ENCODE peak calls at places on chromosome 22, in nine cellular contexts. E is ovary, A is tibial nerve, V is A549, Q is upper lobe of left lung, L is IMR-90, H is body of pancreas, R is Peyer's patch, P is transverse colon. X is an unnamed sample.

GRCh38 chr22:28021998-28022660 is 103.1 kb upstream of the PITPNB start:
- DNase-seq in Q (no peak), V (no peak), R (no peak), A (no peak), E (no peak), H (no peak), L (no peak), P (no peak), X (no peak)

GRCh38 chr22:17891427-17892167 is 117.3 kb upstream of the BID start:
- DNase-seq in Q (no peak), R (no peak), H (peak; percentile 44), A (no peak), L (no peak), P (peak; percentile 83), V (peak; percentile 7), E (no peak), X (peak; percentile 73)

GRCh38 chr22:38026130-38027111 is 30.8 kb upstream of the PICK1 start:
- DNase-seq in H (no peak), A (no peak), R (no peak), V (no peak), L (no peak), P (no peak), E (no peak), Q (no peak), X (no peak)

GRCh38 chr22:21687685-21688259 is 22.0 kb downstream of the PPIL2 start:
- DNase-seq in Q (no peak), L (no peak), R (no peak), H (no peak), P (no peak), E (no peak), V (no peak), A (no peak), X (no peak)

GRCh38 chr22:21865041-21865440 is 2.4 kb downstream of the MAPK1 start:
- DNase-seq in R (no peak), P (no peak), V (no peak), H (peak; percentile 42), L (peak; percentile 91), Q (peak; percentile 54), E (peak; percentile 57), A (no peak), X (no peak)

GRCh38 chr22:35064664-35065063 is 1.3 kb upstream of the ISX start:
- DNase-seq in V (no peak), Q (no peak), P (peak; percentile 22), L (no peak), H (no peak), E (no peak), R (no peak), A (no peak), X (no peak)

GRCh38 chr22:37525073-37525745 is 6.0 kb upstream of the CARD10 start:
- DNase-seq in E (no peak), L (peak; percentile 84), A (no peak), P (no peak), Q (no peak), H (no peak), R (no peak), V (peak; percentile 53), X (no peak)

GRCh38 chr22:20664594-20664959 is 109.3 kb upstream of the SERPIND1 start:
- DNase-seq in V (no peak), L (no peak), A (no peak), H (no peak), E (no peak), P (no peak), R (no peak), Q (no peak), X (no peak)

GRCh38 chr22:22721681-22722309 is 77.4 kb downstream of the GGTLC2 start:
- DNase-seq in H (no peak), E (peak; percentile 48), V (no peak), Q (peak; percentile 52), R (peak; percentile 41), L (peak; percentile 83), P (no peak), A (no peak), X (no peak)

GRCh38 chr22:35313311-35314121 is 13.8 kb downstream of the TOM1 start:
- DNase-seq in E (no peak), Q (no peak), L (peak; percentile 96), V (peak; percentile 21), P (no peak), R (no peak), A (peak; percentile 9), H (peak; percentile 49), X (peak; percentile 95)

GRCh38 chr22:36738416-36739020 is 35.0 kb upstream of the CACNG2 start:
- DNase-seq in L (no peak), R (no peak), A (no peak), H (no peak), V (no peak), Q (no peak), P (no peak), E (no peak), X (no peak)

GRCh38 chr22:19789406-19789805 is 28.8 kb downstream of the TBX1 start:
- DNase-seq in V (no peak), E (no peak), A (no peak), P (no peak), Q (no peak), H (no peak), L (no peak), R (no peak), X (no peak)

GRCh38 chr22:49326558-49326957 is 501.1 kb downstream of the BRD1 start:
- DNase-seq in P (no peak), A (no peak), R (no peak), E (no peak), V (no peak), Q (no peak), H (no peak), L (no peak), X (no peak)

GRCh38 chr22:32661296-32661695 is 140.2 kb upstream of the TIMP3 start:
- DNase-seq in P (peak; percentile 24), R (no peak), Q (no peak), H (peak; percentile 25), L (peak; percentile 94), E (peak; percentile 27), V (no peak), A (peak; percentile 55), X (peak; percentile 45)

GRCh38 chr22:17198188-17199130 is 20.8 kb downstream of the ADA2 start:
- DNase-seq in L (no peak), R (no peak), H (no peak), P (no peak), V (no peak), E (no peak), Q (peak; percentile 36), A (no peak), X (peak; percentile 8)

GRCh38 chr22:38186429-38186828 is 4.8 kb upstream of the PLA2G6 start:
- DNase-seq in E (no peak), V (no peak), Q (no peak), R (no peak), L (no peak), P (no peak), H (no peak), A (no peak), X (no peak)

GRCh38 chr22:25083414-25084166 is 116.1 kb upstream of the CRYBB3 start:
- DNase-seq in A (peak; percentile 26), P (peak; percentile 13), E (no peak), V (no peak), R (no peak), Q (no peak), L (no peak), H (peak; percentile 42), X (no peak)

GRCh38 chr22:21712751-21713427 is 22.7 kb downstream of the YPEL1 start:
- DNase-seq in A (no peak), E (peak; percentile 71), L (peak; percentile 78), H (peak; percentile 78), Q (peak; percentile 68), P (peak; percentile 59), R (peak; percentile 69), V (peak; percentile 70), X (peak; percentile 62)

DNA sequence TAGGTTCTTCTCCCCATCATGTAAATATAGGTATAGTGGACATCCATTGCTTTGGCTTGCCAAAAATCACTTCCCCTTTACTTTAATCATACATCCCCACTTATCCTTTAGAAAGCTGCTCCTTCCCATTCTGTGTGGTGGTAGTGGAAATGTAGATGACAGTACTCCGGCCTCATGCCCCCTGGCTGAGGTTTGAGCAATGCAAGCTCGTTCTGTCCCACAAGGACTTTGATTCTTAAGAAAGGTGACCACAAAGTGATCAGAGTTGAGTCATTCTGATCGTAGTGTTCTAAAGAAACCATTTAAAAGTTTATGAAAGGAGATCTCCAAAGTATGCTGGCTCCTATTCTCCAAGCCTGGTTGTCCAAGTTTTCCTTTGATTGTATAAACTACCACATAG is 10.9 kb downstream of the TUG1 start:
- DNase-seq in P (no peak), A (no peak), Q (no peak), L (no peak), V (no peak), R (no peak), E (no peak), H (no peak), X (no peak)
- H3K9me3 ChIP-seq in P (peaks cover 22% of the 10 kb centered on the region), A (peaks cover 97% of the 10 kb centered on the region), Q (peaks cover 12% of the 10 kb centered on the region), L (peaks cover 12% of the 10 kb centered on the region), V (peaks cover 43% of the 10 kb centered on the region), R (no peaks in the 10 kb centered on the region), E (peaks cover 7% of the 10 kb centered on the region), H (no peaks in the 10 kb centered on the region), X (no peaks in the 10 kb centered on the region)

GRCh38 chr22:45197606-45198462 is 34.1 kb downstream of the NUP50 start:
- DNase-seq in P (no peak), E (peak; percentile 10), Q (no peak), H (no peak), V (no peak), A (no peak), L (no peak), R (no peak), X (no peak)
- TF ChIP-seq POLR2A in P (no peak), E (no peak), Q (no peak), H (no peak), V (no peak), A (no peak), L (no peak), R (no peak), X (no peak)

GRCh38 chr22:47996446-47996857 is 1234.0 kb downstream of the TBC1D22A start:
- DNase-seq in E (no peak), R (no peak), L (no peak), H (no peak), V (no peak), A (no peak), Q (no peak), P (peak; percentile 68), X (no peak)

GRCh38 chr22:47995718-47996117 is 1233.3 kb downstream of the TBC1D22A start:
- DNase-seq in A (no peak), E (no peak), V (no peak), L (no peak), H (no peak), Q (no peak), P (no peak), R (no peak), X (no peak)

GRCh38 chr22:47997052-47997568 is 1234.7 kb downstream of the TBC1D22A start:
- DNase-seq in V (no peak), H (no peak), L (no peak), P (no peak), E (no peak), R (no peak), A (no peak), Q (no peak), X (no peak)

GRCh38 chr22:47994045-47994444 is 1231.6 kb downstream of the TBC1D22A start:
- DNase-seq in A (no peak), P (no peak), R (no peak), H (no peak), E (no peak), Q (no peak), V (no peak), L (no peak), X (no peak)

GRCh38 chr22:47994899-47995573 is 1232.6 kb downstream of the TBC1D22A start:
- DNase-seq in E (no peak), V (no peak), P (no peak), H (no peak), A (no peak), R (no peak), Q (no peak), L (no peak), X (no peak)
- H3K9me3 ChIP-seq in E (no peaks in the 10 kb centered on the region), V (no peaks in the 10 kb centered on the region), P (no peaks in the 10 kb centered on the region), H (no peaks in the 10 kb centered on the region), A (no peaks in the 10 kb centered on the region), R (no peaks in the 10 kb centered on the region), Q (no peaks in the 10 kb centered on the region), L (peaks cover 54% of the 10 kb centered on the region), X (no peaks in the 10 kb centered on the region)

GRCh38 chr22:41939981-41940852 is 6.7 kb downstream of the CENPM start:
- DNase-seq in E (no peak), V (no peak), H (no peak), R (peak; percentile 99), A (no peak), L (no peak), P (peak; percentile 94), Q (peak; percentile 60), X (peak; percentile 41)
- TF ChIP-seq POLR2A in E (no peak), V (no peak), H (no peak), R (peak; percentile 73), A (no peak), L (no peak), P (peak; percentile 92), Q (peak; percentile 9), X (no peak)